ENCODE peak calls at places on chromosome 14, in ten cellular contexts. T is sigmoid colon, Y is MM.1S, D is colonic mucosa, C is HepG2, N is fibroblast of lung, R is ovary, W is body of pancreas, K is endodermal cell, U is K562. B is an unnamed sample.

GRCh38 chr14:77276295-77276935 is 5.4 kb upstream of the NGB start:
- DNase-seq in U (no peak), W (no peak), C (no peak), K (no peak), N (no peak), D (no peak), R (no peak), T (no peak), Y (no peak), B (no peak)

GRCh38 chr14:105733081-105734065 is 207.0 kb downstream of the TMEM121 start:
- DNase-seq in R (no peak), N (no peak), Y (no peak), K (no peak), C (no peak), D (no peak), U (no peak), T (peak; percentile 28), W (no peak), B (no peak)

GRCh38 chr14:76056128-76056527 is 70.6 kb downstream of the IFT43 start:
- DNase-seq in K (no peak), W (no peak), R (no peak), D (no peak), T (no peak), N (peak; percentile 3), U (peak; percentile 19), C (no peak), Y (no peak), B (no peak)

GRCh38 chr14:34064349-34064748 is 113.5 kb upstream of the EGLN3 start:
- DNase-seq in Y (no peak), D (peak; percentile 48), W (peak; percentile 32), R (peak; percentile 60), K (no peak), C (no peak), T (peak; percentile 87), N (peak; percentile 83), U (no peak), B (no peak)

GRCh38 chr14:21063479-21063878 is 5.9 kb downstream of the RNASE8 start:
- DNase-seq in W (peak; percentile 55), Y (no peak), C (no peak), U (no peak), R (no peak), K (no peak), T (no peak), N (peak; percentile 88), D (no peak), B (no peak)

GRCh38 chr14:52342849-52343606 is 28.9 kb downstream of the PTGER2 start:
- DNase-seq in C (no peak), T (no peak), K (no peak), R (no peak), U (no peak), Y (no peak), D (no peak), N (peak; percentile 71), W (no peak), B (no peak)

GRCh38 chr14:106442857-106443256 is 916.5 kb downstream of the TMEM121 start:
- DNase-seq in U (peak; percentile 12), C (no peak), W (no peak), N (no peak), K (no peak), R (no peak), Y (peak; percentile 40), D (no peak), T (no peak), B (no peak)

GRCh38 chr14:102371361-102371760 is 8.6 kb downstream of the TECPR2 start:
- DNase-seq in N (no peak), C (no peak), K (no peak), W (no peak), D (no peak), U (no peak), R (no peak), T (no peak), Y (no peak), B (no peak)

GRCh38 chr14:53542692-53543091 is 389.6 kb upstream of the DDHD1 start:
- DNase-seq in D (peak; percentile 29), W (peak; percentile 33), N (peak; percentile 56), C (peak; percentile 44), T (no peak), U (no peak), Y (no peak), K (no peak), R (no peak), B (no peak)

GRCh38 chr14:92751819-92752218 is 3.4 kb upstream of the LGMN start:
- DNase-seq in K (no peak), R (no peak), C (peak; percentile 23), T (no peak), N (no peak), D (no peak), Y (no peak), W (no peak), U (no peak), B (no peak)

GRCh38 chr14:92726933-92727262 is 21.5 kb downstream of the LGMN start:
- DNase-seq in T (no peak), C (no peak), Y (no peak), R (no peak), K (no peak), D (no peak), N (no peak), U (no peak), W (no peak), B (no peak)

GRCh38 chr14:69263364-69263763 is 3.4 kb downstream of the GALNT16 start:
- DNase-seq in D (no peak), U (no peak), Y (no peak), K (no peak), W (peak; percentile 37), C (no peak), R (no peak), N (peak; percentile 92), T (peak; percentile 87), B (no peak)

GRCh38 chr14:85420707-85421106 is 109.2 kb upstream of the FLRT2 start:
- DNase-seq in K (no peak), D (no peak), N (no peak), Y (no peak), W (no peak), T (no peak), C (no peak), R (no peak), U (no peak), B (no peak)

GRCh38 chr14:95134304-95134933 is 22.9 kb downstream of the DICER1 start:
- DNase-seq in D (no peak), R (no peak), W (no peak), U (no peak), C (no peak), T (no peak), Y (no peak), K (no peak), N (no peak), B (no peak)

GRCh38 chr14:93056840-93057585 is 58.7 kb downstream of the ITPK1 start:
- DNase-seq in N (no peak), Y (no peak), U (no peak), K (no peak), W (peak; percentile 36), D (no peak), R (no peak), T (peak; percentile 82), C (peak; percentile 77), B (no peak)

DNA sequence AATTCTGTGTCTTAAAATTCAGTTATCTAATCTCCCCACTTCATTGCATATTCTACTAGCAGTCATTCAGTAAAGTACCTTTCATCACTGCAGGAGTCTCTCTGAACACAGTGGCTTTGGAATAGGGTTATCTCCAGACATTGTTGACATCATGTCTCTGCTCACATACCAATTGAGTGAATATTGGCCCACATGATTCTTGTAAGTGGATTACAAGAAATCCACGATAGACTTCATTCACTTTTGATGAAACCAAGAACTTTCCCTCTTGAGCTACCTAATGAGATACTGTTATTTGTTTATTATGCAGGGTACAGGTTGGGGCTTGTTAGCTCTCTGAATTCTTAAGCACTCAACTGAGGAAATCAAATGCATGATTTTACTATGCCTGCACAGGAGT is 284.9 kb downstream of the RAD51B start:
- DNase-seq in U (no peak), K (no peak), R (no peak), Y (no peak), W (no peak), C (peak; percentile 13), N (peak; percentile 97), D (no peak), T (no peak), B (no peak)
- H3K27ac ChIP-seq in U (no peak overlapping the region), K (no peak overlapping the region), R (no peak overlapping the region), Y (no peak overlapping the region), W (no peak overlapping the region), C (no peak overlapping the region), N (no peak overlapping the region), D (no peak overlapping the region), T (peak overlapping the region; percentile 77), B (peak overlapping the region; percentile 42)

DNA sequence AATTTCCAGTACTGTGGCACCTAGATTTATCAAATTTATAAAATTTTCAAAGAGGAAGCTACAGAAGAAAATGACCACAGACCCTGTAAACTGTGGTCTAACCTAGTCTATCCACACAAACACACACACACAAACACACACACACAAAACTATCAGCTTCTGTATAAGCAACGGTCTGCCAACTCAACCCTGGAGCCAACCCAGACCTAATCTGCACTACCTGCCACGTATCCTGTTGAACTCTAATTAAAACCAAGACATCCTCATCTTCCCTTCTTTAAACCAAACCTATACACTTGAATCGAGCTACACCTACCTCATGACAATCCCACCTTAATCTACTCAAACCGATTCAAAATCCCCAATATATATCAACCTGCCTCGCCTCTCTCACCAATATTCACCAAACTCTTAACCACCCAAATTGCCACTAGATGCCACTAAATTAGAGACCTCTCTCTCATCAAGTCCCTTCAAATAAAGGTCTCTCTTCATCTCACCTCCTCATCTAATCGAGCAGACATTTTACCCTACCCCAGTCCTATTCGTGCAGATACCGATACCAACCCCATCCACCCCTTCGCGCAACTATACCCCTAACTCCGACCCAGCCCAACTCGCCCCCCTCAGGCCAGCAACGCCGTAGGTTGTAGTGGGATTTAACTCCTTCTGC is 807 bp downstream of the ACIN1 start:
- DNase-seq in W (no peak), T (no peak), C (no peak), Y (no peak), N (no peak), U (no peak), D (no peak), K (no peak), R (no peak), B (no peak)
- TF ChIP-seq CTCF in W (no peak), T (no peak), C (peak; percentile 77), Y (peak; percentile 18), N (peak; percentile 27), U (peak; percentile 46), D (no peak), K (peak; percentile 54), R (no peak), B (no peak)

DNA sequence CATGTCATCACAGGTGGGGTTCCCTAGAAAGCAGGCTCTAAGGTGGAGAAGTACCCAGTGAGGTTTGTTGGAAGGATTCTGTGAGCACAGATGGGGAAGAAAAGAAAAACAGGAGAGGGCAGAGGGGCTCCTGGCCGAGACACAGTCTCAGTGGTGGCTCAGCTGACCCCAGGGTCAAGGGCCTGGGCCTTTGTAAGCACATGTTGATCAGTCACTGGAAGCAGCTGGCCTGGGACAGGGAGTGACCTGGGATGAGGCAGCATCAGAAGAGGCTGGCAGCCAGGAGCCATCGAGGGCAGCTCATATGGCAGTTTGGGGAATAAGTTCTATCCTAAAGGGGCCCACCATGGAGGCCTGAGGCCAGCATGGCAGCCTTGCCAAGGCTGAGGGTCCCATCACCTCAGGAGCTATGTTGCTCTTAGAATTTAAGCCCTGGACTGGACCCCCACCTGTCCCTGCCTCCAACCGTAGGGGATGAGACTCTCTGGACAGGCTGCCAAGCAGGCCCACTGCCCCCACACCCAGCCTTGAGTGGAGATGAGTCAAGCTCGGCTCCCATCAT is 6.3 kb upstream of the TMEM179 start:
- DNase-seq in D (no peak), R (no peak), T (no peak), U (no peak), C (no peak), K (peak; percentile 10), W (no peak), N (no peak), Y (no peak), B (no peak)
- H3K4me1 ChIP-seq in D (no peaks in the 10 kb centered on the region), R (no peaks in the 10 kb centered on the region), T (no peaks in the 10 kb centered on the region), U (no peaks in the 10 kb centered on the region), C (no peaks in the 10 kb centered on the region), K (no peaks in the 10 kb centered on the region), W (no peaks in the 10 kb centered on the region), N (no peaks in the 10 kb centered on the region), Y (no peaks in the 10 kb centered on the region), B (no peaks in the 10 kb centered on the region)

GRCh38 chr14:81516941-81517797 is 16.5 kb downstream of the SEL1L start:
- DNase-seq in D (peak; percentile 63), T (peak; percentile 74), W (peak; percentile 44), U (no peak), C (peak; percentile 83), R (peak; percentile 48), N (peak; percentile 54), Y (no peak), K (peak; percentile 66), B (no peak)
- H3K27ac ChIP-seq in D (peak overlapping the region; percentile 75), T (peak overlapping the region; percentile 80), W (peak overlapping the region; percentile 72), U (no peak overlapping the region), C (peak overlapping the region; percentile 77), R (peak overlapping the region; percentile 43), N (peak overlapping the region; percentile 37), Y (no peak overlapping the region), K (no peak overlapping the region), B (peak overlapping the region; percentile 74)